ENCODE peak calls at places on chromosomes 1 and 21, in nine cellular contexts. J, B, U, O, A, X, Z, P and W are unnamed samples.
A peak's percentile ranks its signal among the peaks of the same experiment; 100 is the strongest.

GRCh38 chr1:6809461-6809860 is 24.2 kb downstream of the CAMTA1 start:
- DNase-seq in J (no peak), B (no peak), U (no peak), O (no peak), A (no peak), X (no peak), Z (no peak), P (no peak), W (no peak)

GRCh38 chr1:171251741-171252300 is 3.5 kb downstream of the FMO1 start:
- DNase-seq in J (peak; percentile 45), B (peak; percentile 52), U (peak; percentile 69), O (peak; percentile 62), A (peak; percentile 59), X (no peak), Z (peak; percentile 53), P (peak; percentile 51), W (no peak)

GRCh38 chr21:34004984-34005383 is 68.4 kb upstream of the MRPS6 start:
- DNase-seq in J (peak; percentile 27), B (no peak), U (no peak), O (no peak), A (no peak), X (no peak), Z (no peak), P (no peak), W (no peak)

GRCh38 chr1:228647523-228648444 is 87.5 kb upstream of the RHOU start:
- DNase-seq in J (peak; percentile 57), B (peak; percentile 35), U (peak; percentile 78), O (peak; percentile 57), A (peak; percentile 30), X (peak; percentile 50), Z (peak; percentile 87), P (peak; percentile 97), W (peak; percentile 35)

GRCh38 chr1:168304865-168305264 is 24.2 kb downstream of the TBX19 start:
- DNase-seq in J (no peak), B (no peak), U (no peak), O (no peak), A (no peak), X (no peak), Z (no peak), P (no peak), W (no peak)

GRCh38 chr1:185467125-185467524 is 150.1 kb upstream of the IVNS1ABP start:
- DNase-seq in J (no peak), B (no peak), U (no peak), O (no peak), A (no peak), X (no peak), Z (no peak), P (no peak), W (no peak)

GRCh38 chr1:174883361-174883760 is 116.4 kb upstream of the CACYBP start:
- DNase-seq in J (no peak), B (no peak), U (peak; percentile 38), O (peak; percentile 88), A (no peak), X (no peak), Z (peak; percentile 65), P (peak; percentile 62), W (no peak)

GRCh38 chr1:223010552-223011229 is 132.4 kb downstream of the TLR5 start:
- DNase-seq in J (no peak), B (no peak), U (peak; percentile 28), O (peak; percentile 71), A (no peak), X (no peak), Z (no peak), P (no peak), W (no peak)

GRCh38 chr1:154347961-154348360 is 22.6 kb downstream of the ATP8B2 start:
- DNase-seq in J (no peak), B (no peak), U (no peak), O (no peak), A (no peak), X (no peak), Z (no peak), P (no peak), W (no peak)

GRCh38 chr1:154346276-154346914 is 21.1 kb downstream of the ATP8B2 start:
- DNase-seq in J (no peak), B (no peak), U (no peak), O (no peak), A (no peak), X (no peak), Z (no peak), P (no peak), W (no peak)

GRCh38 chr1:154342132-154342531 is 16.8 kb downstream of the ATP8B2 start:
- DNase-seq in J (no peak), B (no peak), U (no peak), O (no peak), A (no peak), X (no peak), Z (no peak), P (no peak), W (no peak)

GRCh38 chr1:154342836-154343472 is 17.6 kb downstream of the ATP8B2 start:
- DNase-seq in J (no peak), B (no peak), U (no peak), O (no peak), A (no peak), X (no peak), Z (no peak), P (no peak), W (no peak)

DNA sequence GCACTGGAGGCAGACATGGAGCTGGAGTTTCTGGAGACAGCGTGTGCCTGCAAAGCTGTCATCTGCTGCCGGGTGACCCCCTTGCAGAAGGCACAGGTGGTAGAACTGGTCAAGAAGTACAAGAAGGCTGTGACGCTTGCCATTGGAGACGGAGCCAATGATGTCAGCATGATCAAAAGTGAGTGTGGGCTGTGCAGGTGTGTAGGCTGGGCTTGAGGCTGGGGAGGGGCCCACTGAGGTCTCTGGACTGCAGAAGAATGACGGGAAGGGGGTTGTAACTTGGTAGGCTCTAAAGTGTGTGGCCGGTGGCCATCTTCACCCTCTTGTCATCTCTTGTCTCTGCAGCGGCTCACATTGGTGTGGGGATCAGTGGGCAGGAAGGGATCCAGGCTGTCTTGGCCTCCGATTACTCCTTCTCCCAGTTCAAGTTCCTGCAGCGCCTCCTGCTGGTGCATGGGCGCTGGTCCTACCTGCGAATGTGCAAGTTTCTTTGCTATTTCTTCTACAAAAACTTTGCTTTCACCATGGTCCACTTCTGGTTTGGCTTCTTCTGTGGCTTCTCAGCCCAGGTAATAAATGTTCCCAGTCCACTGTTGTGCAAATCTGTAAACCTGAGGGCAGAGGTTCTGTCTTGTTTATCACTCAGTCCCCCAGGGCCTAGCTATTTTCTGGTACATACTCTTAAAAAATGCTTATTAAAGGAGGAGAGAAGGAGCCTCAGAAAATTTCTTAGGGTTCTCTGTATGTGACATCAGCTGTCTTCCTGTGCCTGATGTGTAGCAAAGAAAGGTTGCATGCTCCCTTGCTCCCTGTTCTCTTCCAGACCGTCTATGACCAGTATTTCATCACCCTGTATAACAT is 19.9 kb downstream of the ATP8B2 start:
- DNase-seq in J (peak; percentile 65), B (peak; percentile 68), U (peak; percentile 79), O (peak; percentile 72), A (peak; percentile 49), X (no peak), Z (peak; percentile 67), P (peak; percentile 66), W (no peak)
- TF ChIP-seq CTCF in J (peak; percentile 57), B (peak; percentile 80), U (peak; percentile 83), O (peak; percentile 85), A (peak; percentile 66), X (no peak), Z (peak; percentile 87), P (peak; percentile 86), W (peak; percentile 22)

DNA sequence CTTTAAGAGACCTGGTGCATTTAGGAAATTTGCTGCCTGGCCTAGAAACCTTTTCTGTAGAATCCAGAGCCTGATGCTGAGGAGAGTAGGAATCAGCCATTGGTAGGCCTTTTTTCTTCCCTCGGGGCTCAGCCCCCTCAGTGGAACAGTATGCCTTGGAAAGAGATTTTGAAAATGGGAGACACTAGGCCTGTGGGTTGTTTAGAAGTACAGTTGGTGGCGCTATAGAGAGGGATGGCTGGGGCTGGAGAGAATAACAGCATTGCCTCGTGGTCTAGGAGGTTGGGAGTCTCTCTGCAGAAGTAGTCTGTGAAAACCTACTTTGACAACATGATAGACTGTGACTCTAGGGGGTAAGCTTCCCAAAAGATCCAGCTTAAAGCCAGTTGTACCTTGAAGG is 8.2 kb downstream of the KIF2C start:
- DNase-seq in J (no peak), B (no peak), U (no peak), O (peak; percentile 13), A (no peak), X (no peak), Z (no peak), P (no peak), W (no peak)
- TF ChIP-seq CTCF in J (no peak), B (no peak), U (no peak), O (peak; percentile 7), A (no peak), X (no peak), Z (peak; percentile 20), P (no peak), W (no peak)

GRCh38 chr1:29786791-29787732 is 550.7 kb downstream of the PTPRU start:
- DNase-seq in J (no peak), B (no peak), U (peak; percentile 3), O (no peak), A (no peak), X (no peak), Z (no peak), P (no peak), W (peak; percentile 26)

GRCh38 chr1:29784276-29785136 is 548.2 kb downstream of the PTPRU start:
- DNase-seq in J (no peak), B (no peak), U (no peak), O (no peak), A (no peak), X (no peak), Z (no peak), P (no peak), W (peak; percentile 24)

GRCh38 chr1:29785554-29785953 is 549.2 kb downstream of the PTPRU start:
- DNase-seq in J (no peak), B (no peak), U (no peak), O (no peak), A (no peak), X (no peak), Z (no peak), P (no peak), W (no peak)

GRCh38 chr1:29785137-29785527 is 548.8 kb downstream of the PTPRU start:
- DNase-seq in J (no peak), B (no peak), U (no peak), O (no peak), A (no peak), X (no peak), Z (no peak), P (no peak), W (peak; percentile 24)

DNA sequence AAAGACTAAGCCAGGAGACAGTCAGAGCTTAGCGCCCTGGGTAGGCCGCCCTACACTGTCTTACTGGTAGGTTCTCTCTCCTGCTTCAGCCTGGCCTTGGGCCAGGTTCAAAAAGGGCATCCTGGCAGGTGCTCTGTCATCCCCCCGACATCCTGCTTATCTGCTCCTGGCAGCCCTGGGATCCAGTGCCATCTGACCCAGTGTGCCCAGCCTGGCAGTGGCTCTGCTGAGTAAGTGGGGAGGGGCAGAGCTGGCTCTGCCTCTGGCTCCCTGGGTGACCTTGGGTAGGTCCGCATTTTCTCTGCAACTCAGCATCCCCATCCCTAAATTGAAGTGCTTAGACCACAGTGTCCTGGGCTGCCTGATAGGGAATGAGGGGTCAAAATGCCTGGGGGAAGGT is 549.9 kb downstream of the PTPRU start:
- DNase-seq in J (no peak), B (no peak), U (no peak), O (no peak), A (no peak), X (no peak), Z (no peak), P (no peak), W (peak; percentile 17)
- TF ChIP-seq CTCF in J (no peak), B (no peak), U (no peak), O (no peak), A (no peak), X (no peak), Z (no peak), P (no peak), W (no peak)

GRCh38 chr1:70864302-70864701 is 183.3 kb downstream of the PTGER3 start:
- DNase-seq in J (no peak), B (no peak), U (peak; percentile 1), O (no peak), A (no peak), X (no peak), Z (peak; percentile 49), P (no peak), W (no peak)

GRCh38 chr1:70871790-70872189 is 175.8 kb downstream of the PTGER3 start:
- DNase-seq in J (no peak), B (no peak), U (no peak), O (no peak), A (no peak), X (no peak), Z (no peak), P (no peak), W (no peak)

GRCh38 chr1:70863256-70863655 is 184.4 kb downstream of the PTGER3 start:
- DNase-seq in J (no peak), B (no peak), U (no peak), O (no peak), A (no peak), X (no peak), Z (no peak), P (no peak), W (no peak)

DNA sequence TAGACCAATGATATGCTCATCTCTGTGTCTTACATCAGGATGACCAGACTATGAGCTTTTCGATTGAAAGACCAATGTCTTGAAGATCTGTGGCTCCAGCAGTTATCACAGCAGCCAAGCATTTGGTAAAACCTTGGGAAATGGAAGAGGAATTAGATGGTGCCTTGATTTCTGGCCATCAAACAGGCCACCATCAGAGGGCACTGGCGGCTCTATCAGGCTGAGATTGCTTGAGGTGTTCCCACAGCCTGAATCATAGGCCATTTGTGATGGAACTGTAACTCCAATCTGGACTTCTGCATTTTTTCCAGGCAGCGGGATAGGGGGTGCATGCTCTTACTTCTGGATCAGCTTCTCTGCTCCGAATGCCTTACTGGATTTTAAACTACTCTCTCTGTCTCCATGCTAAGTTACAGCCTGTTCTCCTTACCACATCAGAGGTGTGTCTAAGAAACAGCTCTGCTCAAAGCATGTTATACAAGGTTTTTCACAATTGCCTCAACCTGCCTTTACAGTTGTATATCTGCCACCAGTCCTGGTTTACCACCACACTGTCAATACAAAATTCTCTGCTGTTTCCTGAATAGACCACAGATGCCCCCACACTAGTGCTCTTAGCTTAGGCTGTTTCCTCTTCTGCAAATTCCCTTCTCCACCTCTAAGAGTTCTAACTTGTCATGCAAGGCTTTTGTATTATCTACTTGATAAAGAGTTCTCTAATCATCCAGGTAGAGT is 180.9 kb downstream of the PTGER3 start:
- DNase-seq in J (no peak), B (no peak), U (no peak), O (no peak), A (no peak), X (no peak), Z (no peak), P (peak; percentile 19), W (no peak)
- TF ChIP-seq CTCF in J (no peak), B (no peak), U (no peak), O (no peak), A (no peak), X (no peak), Z (no peak), P (no peak), W (no peak)